ENCODE peak calls at places on chromosomes 5 and 9, in eight cellular contexts. F is SK-N-SH, R is stomach, Z is A549, W is transverse colon, K is ovary, J is sigmoid colon, B is HepG2. C is an unnamed sample.

GRCh38 chr5:107979272-107979671 is 308.5 kb upstream of the EFNA5 start:
- DNase-seq in F (no peak), R (no peak), Z (no peak), W (no peak), K (no peak), J (no peak), B (no peak), C (no peak)

GRCh38 chr5:98173334-98173733 is 600.1 kb upstream of the RGMB start:
- DNase-seq in F (no peak), R (no peak), Z (no peak), W (no peak), K (no peak), J (no peak), B (no peak), C (no peak)

GRCh38 chr5:17665836-17666235 is 31.6 kb downstream of the TAF11L14 start:
- DNase-seq in F (no peak), R (no peak), Z (no peak), W (no peak), K (no peak), J (no peak), B (no peak), C (no peak)

GRCh38 chr9:89529243-89530030 is 31.5 kb upstream of the SEMA4D start:
- DNase-seq in F (no peak), R (no peak), Z (no peak), W (no peak), K (no peak), J (no peak), B (no peak), C (no peak)

GRCh38 chr5:33772276-33772990 is 119.4 kb downstream of the ADAMTS12 start:
- DNase-seq in F (no peak), R (no peak), Z (no peak), W (no peak), K (no peak), J (no peak), B (no peak), C (no peak)

GRCh38 chr9:96169901-96170300 is 132.1 kb downstream of the HSD17B3 start:
- DNase-seq in F (peak), R (no peak), Z (no peak), W (no peak), K (no peak), J (peak), B (no peak), C (no peak)

GRCh38 chr5:15807248-15807647 is 307.3 kb downstream of the FBXL7 start:
- DNase-seq in F (no peak), R (no peak), Z (no peak), W (no peak), K (no peak), J (no peak), B (no peak), C (no peak)

GRCh38 chr5:169450464-169450863 is 133.1 kb upstream of the SPDL1 start:
- DNase-seq in F (no peak), R (no peak), Z (no peak), W (no peak), K (no peak), J (no peak), B (no peak), C (no peak)

GRCh38 chr9:131308452-131308851 is 18.9 kb downstream of the PLPP7 start:
- DNase-seq in F (no peak), R (no peak), Z (no peak), W (no peak), K (no peak), J (no peak), B (no peak), C (no peak)

GRCh38 chr5:160458971-160459800 is 37.5 kb downstream of the PTTG1 start:
- DNase-seq in F (no peak), R (no peak), Z (no peak), W (no peak), K (no peak), J (no peak), B (no peak), C (no peak)

GRCh38 chr5:115470921-115471320 is 73.7 kb downstream of the FEM1C start:
- DNase-seq in F (no peak), R (no peak), Z (no peak), W (no peak), K (no peak), J (no peak), B (no peak), C (no peak)

GRCh38 chr5:161934486-161934885 is 86.6 kb downstream of the GABRA1 start:
- DNase-seq in F (no peak), R (no peak), Z (no peak), W (no peak), K (no peak), J (no peak), B (no peak), C (no peak)

GRCh38 chr9:36401179-36401740 is 1.2 kb upstream of the RNF38 start:
- DNase-seq in F (peak), R (peak), Z (peak), W (peak), K (no peak), J (no peak), B (peak), C (no peak)

GRCh38 chr9:133881671-133882381 is 110.3 kb downstream of the VAV2 start:
- DNase-seq in F (peak), R (no peak), Z (no peak), W (no peak), K (no peak), J (no peak), B (no peak), C (no peak)

GRCh38 chr9:126125577-126125976 is 201.1 kb upstream of the MVB12B start:
- DNase-seq in F (no peak), R (no peak), Z (no peak), W (no peak), K (peak), J (no peak), B (no peak), C (no peak)

GRCh38 chr5:81349161-81349560 is 44.8 kb downstream of the ACOT12 start:
- DNase-seq in F (no peak), R (no peak), Z (no peak), W (no peak), K (no peak), J (no peak), B (no peak), C (no peak)

GRCh38 chr9:35108946-35109575 is 6.1 kb upstream of the STOML2 start:
- DNase-seq in F (no peak), R (no peak), Z (no peak), W (no peak), K (no peak), J (no peak), B (no peak), C (no peak)

GRCh38 chr9:83677596-83677995 is 30.2 kb downstream of the UBQLN1 start:
- DNase-seq in F (no peak), R (no peak), Z (no peak), W (no peak), K (no peak), J (no peak), B (no peak), C (no peak)

GRCh38 chr5:125794922-125795321 is 628.3 kb upstream of the GRAMD2B start:
- DNase-seq in F (no peak), R (no peak), Z (no peak), W (no peak), K (no peak), J (no peak), B (no peak), C (no peak)

GRCh38 chr5:132747693-132748440 is 641 bp downstream of the CCNI2 start:
- DNase-seq in F (peak), R (peak), Z (no peak), W (peak), K (no peak), J (no peak), B (no peak), C (peak)

GRCh38 chr9:124600407-124600806 is 93.2 kb upstream of the NR5A1 start:
- DNase-seq in F (no peak), R (no peak), Z (no peak), W (no peak), K (no peak), J (no peak), B (no peak), C (no peak)

GRCh38 chr5:43039468-43040286 is 442 bp downstream of the ANXA2R start:
- DNase-seq in F (peak), R (peak), Z (peak), W (peak), K (peak), J (peak), B (peak), C (peak)

GRCh38 chr5:55572011-55572410 is 37.2 kb upstream of the PLPP1 start:
- DNase-seq in F (no peak), R (no peak), Z (no peak), W (no peak), K (no peak), J (no peak), B (peak), C (no peak)

GRCh38 chr5:55578771-55579170 is 44.0 kb upstream of the PLPP1 start:
- DNase-seq in F (no peak), R (no peak), Z (no peak), W (no peak), K (no peak), J (no peak), B (no peak), C (no peak)

GRCh38 chr5:55577353-55578060 is 42.7 kb upstream of the PLPP1 start:
- DNase-seq in F (no peak), R (no peak), Z (no peak), W (peak), K (no peak), J (peak), B (no peak), C (no peak)

GRCh38 chr5:55572600-55572999 is 37.8 kb upstream of the PLPP1 start:
- DNase-seq in F (no peak), R (no peak), Z (no peak), W (no peak), K (no peak), J (no peak), B (no peak), C (no peak)

DNA sequence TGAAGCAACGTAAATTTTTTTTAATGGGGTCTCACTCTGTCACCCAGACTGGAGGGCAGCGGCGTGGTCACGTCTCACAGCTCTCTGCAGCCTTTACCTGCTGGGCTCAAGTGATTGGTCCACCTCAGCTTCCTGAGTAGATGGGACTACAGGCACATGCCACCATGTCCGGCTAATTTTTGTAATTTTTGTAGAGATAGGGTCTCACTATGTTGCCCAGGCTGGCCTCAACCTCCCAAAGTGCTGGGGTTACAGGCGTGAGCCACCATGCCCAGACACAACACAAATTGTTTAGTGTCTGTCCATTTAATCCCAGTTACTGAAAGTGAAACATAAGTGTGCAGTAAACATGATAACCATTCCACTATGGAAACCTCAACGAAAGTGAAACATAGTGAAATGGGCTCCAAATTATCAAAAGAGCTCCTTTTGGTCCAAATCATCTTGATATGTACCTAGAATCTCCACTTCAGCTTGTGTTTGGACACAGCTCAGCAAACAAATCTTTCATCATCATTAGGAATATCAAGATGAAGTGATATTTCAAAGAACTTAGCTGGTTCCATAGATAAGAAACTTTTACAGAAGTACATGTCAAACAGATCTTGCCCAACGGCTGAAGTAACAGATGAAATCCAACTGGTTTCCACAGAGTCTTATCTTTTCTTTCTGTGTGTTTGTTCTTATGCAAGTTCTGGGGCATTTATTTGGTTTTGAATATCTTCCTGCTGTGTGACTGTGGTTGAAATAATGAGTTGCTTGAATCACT is 41.2 kb upstream of the PLPP1 start:
- DNase-seq in F (no peak), R (no peak), Z (no peak), W (no peak), K (no peak), J (no peak), B (peak), C (no peak)
- TF ChIP-seq EP300 in F (no peak), R (no peak), Z (peak), W (no peak), K (no peak), J (no peak), B (no peak), C (no peak)

DNA sequence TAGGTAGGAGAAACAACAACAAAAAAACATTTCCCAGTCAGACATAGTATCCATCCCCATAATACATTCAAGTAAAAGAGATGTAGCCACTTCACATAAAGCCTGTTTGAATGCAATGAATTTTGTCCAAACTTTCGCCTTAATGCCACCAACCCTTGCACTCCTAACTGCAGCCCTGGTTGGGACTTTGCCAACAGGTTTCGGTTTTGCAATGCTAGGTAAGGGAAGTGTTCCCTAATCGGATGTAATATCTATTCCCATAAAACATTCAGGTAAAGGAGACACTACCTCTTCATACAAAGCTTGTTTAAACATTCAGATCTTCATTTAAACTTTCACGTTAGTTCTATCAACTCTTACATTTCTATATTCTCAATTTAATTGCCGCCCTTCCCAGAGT is 336.1 kb downstream of the DRD1 start:
- DNase-seq in F (no peak), R (no peak), Z (no peak), W (no peak), K (no peak), J (no peak), B (no peak), C (no peak)
- TF ChIP-seq EP300 in F (no peak), R (no peak), Z (no peak), W (no peak), K (no peak), J (no peak), B (no peak), C (no peak)

DNA sequence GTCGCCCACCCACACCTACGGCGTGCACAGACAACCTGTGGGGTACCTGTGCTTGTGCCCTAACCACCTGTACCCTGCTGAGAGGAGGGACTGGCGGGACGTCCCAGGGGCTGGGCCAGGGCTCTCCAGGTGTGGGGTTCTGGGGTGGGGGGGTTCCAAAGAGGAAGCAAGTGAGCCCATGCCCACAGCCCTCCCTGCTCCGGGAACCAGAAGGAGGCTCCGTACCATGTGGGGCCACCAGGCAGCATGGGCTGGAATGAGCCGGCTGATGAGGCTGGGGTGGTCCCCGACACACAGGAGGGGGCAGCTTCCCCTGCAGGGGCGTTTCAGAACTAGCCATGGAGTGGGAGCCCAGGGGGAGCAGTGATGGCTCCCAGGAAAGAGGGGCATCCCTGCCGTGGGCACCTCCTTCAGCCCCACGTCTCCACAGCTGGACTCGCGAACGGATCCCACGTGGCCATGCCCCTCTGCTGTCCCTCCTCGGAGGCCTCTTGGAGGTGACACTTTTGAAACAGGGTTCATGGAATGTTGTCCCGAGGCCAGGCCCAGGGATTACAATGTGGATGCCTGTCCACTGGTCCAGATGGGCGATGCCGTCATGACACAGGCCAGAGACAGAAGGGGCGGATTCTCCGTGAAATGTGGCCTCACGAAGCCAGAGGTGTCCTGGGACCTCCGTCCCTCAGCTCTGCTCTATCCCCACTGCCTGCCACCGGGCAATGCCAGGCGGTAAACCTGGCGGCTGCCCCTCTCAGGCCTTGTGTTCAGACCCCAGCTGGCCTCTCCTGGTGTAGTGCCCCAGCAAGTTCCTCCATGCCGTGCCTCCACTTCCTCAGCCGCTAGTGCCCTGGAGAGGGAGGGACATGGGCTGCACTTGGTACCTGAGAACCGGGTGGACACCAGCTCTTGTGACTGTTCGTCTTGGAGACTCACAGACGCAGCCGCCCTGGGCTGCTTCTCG is 33.6 kb upstream of the IRX4 start:
- DNase-seq in F (no peak), R (peak), Z (no peak), W (no peak), K (no peak), J (peak), B (no peak), C (no peak)
- TF ChIP-seq EP300 in F (no peak), R (no peak), Z (no peak), W (no peak), K (no peak), J (no peak), B (no peak), C (no peak)

GRCh38 chr5:61328791-61329617 is 3.1 kb upstream of the ZSWIM6 start:
- DNase-seq in F (no peak), R (no peak), Z (no peak), W (no peak), K (no peak), J (no peak), B (no peak), C (no peak)

GRCh38 chr5:61329729-61330128 is 2.3 kb upstream of the ZSWIM6 start:
- DNase-seq in F (no peak), R (no peak), Z (peak), W (no peak), K (no peak), J (no peak), B (peak), C (no peak)

GRCh38 chr5:61331407-61332368 is at the start of gene ZSWIM6:
- DNase-seq in F (peak), R (peak), Z (peak), W (peak), K (peak), J (peak), B (peak), C (peak)

GRCh38 chr5:61330879-61331406 is 1.1 kb upstream of the ZSWIM6 start:
- DNase-seq in F (peak), R (peak), Z (peak), W (peak), K (peak), J (peak), B (peak), C (peak)

GRCh38 chr5:61330341-61330878 is 1.6 kb upstream of the ZSWIM6 start:
- DNase-seq in F (peak), R (no peak), Z (peak), W (peak), K (peak), J (peak), B (peak), C (peak)
- TF ChIP-seq EP300 in F (no peak), R (no peak), Z (no peak), W (no peak), K (no peak), J (no peak), B (no peak), C (no peak)

GRCh38 chr9:127707766-127708165 is 978 bp downstream of the CFAP157 start:
- DNase-seq in F (no peak), R (no peak), Z (no peak), W (peak), K (no peak), J (no peak), B (peak), C (no peak)
- TF ChIP-seq EP300 in F (no peak), R (no peak), Z (no peak), W (no peak), K (no peak), J (no peak), B (no peak), C (no peak)

DNA sequence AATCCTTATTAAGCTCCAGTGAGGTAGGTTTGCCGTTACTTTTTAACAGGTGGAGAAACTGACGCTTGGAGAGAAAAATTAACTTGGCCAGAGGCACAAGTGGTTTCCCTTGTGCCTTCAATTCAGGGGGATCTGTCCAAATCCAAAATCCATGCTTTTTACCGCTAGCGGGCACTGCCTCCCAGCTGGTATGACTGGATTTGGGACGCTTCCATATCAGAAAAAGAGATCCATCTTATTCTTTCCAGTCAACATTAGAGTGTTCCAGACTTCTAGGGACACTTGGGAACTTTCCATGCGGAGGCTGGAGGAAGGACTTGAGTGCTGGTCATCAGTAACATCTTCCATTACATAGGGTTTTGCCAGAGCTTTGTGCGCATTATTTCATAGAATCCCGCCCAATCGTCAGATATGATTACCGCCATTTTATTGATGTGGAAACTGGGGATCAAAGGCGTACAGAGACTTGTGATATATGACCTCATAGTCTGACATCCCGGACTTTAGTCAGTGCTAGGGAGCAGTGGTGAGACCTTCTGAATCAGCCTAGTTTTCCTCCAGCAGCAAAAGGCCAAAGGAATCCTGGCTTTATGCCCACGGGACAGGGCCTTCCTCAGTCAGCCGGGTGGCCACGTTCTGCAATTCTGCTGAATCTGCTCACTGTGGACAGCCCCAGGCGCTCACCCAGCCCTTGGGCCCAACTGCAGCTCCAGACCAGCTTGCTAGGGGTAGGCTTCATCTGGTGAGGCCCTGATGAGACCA is 1.1 kb upstream of the GNPDA1 start:
- DNase-seq in F (no peak), R (no peak), Z (no peak), W (peak), K (no peak), J (peak), B (peak), C (peak)
- TF ChIP-seq EP300 in F (no peak), R (no peak), Z (no peak), W (no peak), K (no peak), J (no peak), B (no peak), C (no peak)

GRCh38 chr5:94785111-94785510 is 166.6 kb downstream of the SLF1 start:
- DNase-seq in F (peak), R (no peak), Z (no peak), W (no peak), K (no peak), J (no peak), B (no peak), C (no peak)
- TF ChIP-seq EP300 in F (no peak), R (no peak), Z (no peak), W (no peak), K (no peak), J (no peak), B (no peak), C (no peak)

GRCh38 chr5:83924891-83925290 is 204.2 kb upstream of the HAPLN1 start:
- DNase-seq in F (no peak), R (no peak), Z (no peak), W (no peak), K (no peak), J (no peak), B (no peak), C (no peak)
- TF ChIP-seq EP300 in F (no peak), R (no peak), Z (no peak), W (no peak), K (no peak), J (no peak), B (no peak), C (no peak)

GRCh38 chr5:91219803-91220371 is 163.2 kb downstream of the ARRDC3 start:
- DNase-seq in F (peak), R (no peak), Z (peak), W (no peak), K (no peak), J (no peak), B (no peak), C (no peak)
- TF ChIP-seq EP300 in F (no peak), R (no peak), Z (no peak), W (no peak), K (no peak), J (no peak), B (no peak), C (no peak)

C was measured in upper lobe of left lung.